ENCODE peak calls at places on chromosomes 4 and X, in ten cellular contexts. F is cardiac muscle cell; I is activated naive CD4-positive, alpha-beta T cell treated with anti-CD3 and anti-CD28 coated beads for 36 hours; Q is DMS79 treated with DMSO at 0.1 percent for 48 hours; T is anterior cingulate cortex; E is activated effector memory CD4-positive, alpha-beta T cell treated with Interleukin-2 at 50 U/mL for 16 hours; S is effector memory CD4-positive, alpha-beta T cell; J is AG10803; B is C1 segment of cervical spinal cord; V is endothelial cell. R is an unnamed sample.

GRCh38 chrX:118355225-118355920 is 9.5 kb downstream of the WDR44 start:
- DNase-seq in S (no peak), I (peak; percentile 20), J (no peak), V (no peak), F (no peak), T (no peak), B (no peak), Q (no peak), E (no peak), R (no peak)

GRCh38 chrX:95318882-95319281 is 1365.8 kb upstream of the DIAPH2 start:
- DNase-seq in J (no peak), S (no peak), I (no peak), Q (no peak), B (no peak), E (no peak), F (no peak), V (peak; percentile 4), T (no peak), R (no peak)

GRCh38 chrX:46965125-46965758 is 53.0 kb downstream of the JADE3 start:
- DNase-seq in E (no peak), B (no peak), V (no peak), T (no peak), F (peak; percentile 62), J (peak; percentile 23), S (no peak), Q (no peak), I (no peak), R (no peak)

GRCh38 chr4:62004881-62005280 is 804.8 kb downstream of the ADGRL3 start:
- DNase-seq in I (no peak), T (no peak), S (no peak), E (no peak), J (no peak), B (no peak), F (no peak), Q (no peak), V (no peak), R (no peak)

GRCh38 chrX:13197961-13198761 is 121.7 kb downstream of the ATXN3L start:
- DNase-seq in F (no peak), S (no peak), T (no peak), I (no peak), J (no peak), E (no peak), V (no peak), Q (no peak), B (no peak), R (no peak)

GRCh38 chr4:16785800-16786527 is 112.5 kb downstream of the LDB2 start:
- DNase-seq in B (no peak), J (peak; percentile 52), I (no peak), Q (no peak), T (no peak), V (no peak), F (peak; percentile 35), E (no peak), S (no peak), R (no peak)

GRCh38 chr4:23036503-23036902 is 343.8 kb downstream of the GBA3 start:
- DNase-seq in E (no peak), B (no peak), T (no peak), Q (no peak), J (peak; percentile 26), S (no peak), F (no peak), I (no peak), V (no peak), R (no peak)

GRCh38 chr4:102610007-102610406 is 108.8 kb downstream of the NFKB1 start:
- DNase-seq in I (no peak), Q (no peak), T (no peak), B (no peak), E (no peak), F (peak; percentile 25), S (no peak), V (no peak), J (no peak), R (no peak)

GRCh38 chr4:73433140-73433539 is 2.9 kb upstream of the AFP start:
- DNase-seq in V (no peak), J (no peak), T (no peak), F (no peak), S (no peak), E (no peak), Q (no peak), B (no peak), I (no peak), R (no peak)

GRCh38 chr4:173171987-173172386 is 3.4 kb downstream of the GALNT7 start:
- DNase-seq in Q (peak; percentile 7), T (no peak), V (no peak), B (no peak), E (no peak), J (no peak), I (no peak), S (no peak), F (no peak), R (no peak)

GRCh38 chr4:184892999-184893398 is 67.2 kb upstream of the ACSL1 start:
- DNase-seq in T (no peak), I (no peak), V (no peak), E (no peak), B (no peak), F (no peak), J (no peak), Q (no peak), S (no peak), R (no peak)

GRCh38 chr4:19051751-19052296 is 1030.3 kb upstream of the LCORL start:
- DNase-seq in T (no peak), E (no peak), S (no peak), B (no peak), I (no peak), F (no peak), J (no peak), V (no peak), Q (no peak), R (no peak)

GRCh38 chr4:82780398-82781231 is 18.0 kb downstream of the SCD5 start:
- DNase-seq in J (no peak), E (no peak), S (no peak), F (peak; percentile 83), Q (peak; percentile 92), V (no peak), B (peak; percentile 49), I (no peak), T (no peak), R (no peak)

GRCh38 chr4:187732524-187732923 is 263.0 kb upstream of the ZFP42 start:
- DNase-seq in B (no peak), J (no peak), F (no peak), T (no peak), E (no peak), S (no peak), I (no peak), Q (no peak), V (no peak), R (no peak)

GRCh38 chr4:41799126-41799525 is 50.6 kb upstream of the PHOX2B start:
- DNase-seq in T (no peak), V (no peak), E (no peak), I (no peak), J (no peak), Q (no peak), S (no peak), B (no peak), F (no peak), R (no peak)

GRCh38 chr4:112069110-112069509 is 76.1 kb upstream of the FAM241A start:
- DNase-seq in S (no peak), F (peak; percentile 25), B (no peak), Q (no peak), J (peak; percentile 17), T (no peak), I (no peak), V (no peak), E (no peak), R (no peak)

GRCh38 chr4:152536545-152537182 is 772 bp upstream of the FBXW7 start:
- DNase-seq in S (peak; percentile 58), F (peak; percentile 49), V (no peak), Q (no peak), B (no peak), I (peak; percentile 81), T (no peak), J (peak; percentile 25), E (no peak), R (peak; percentile 68)

GRCh38 chr4:73589261-73589847 is 30.9 kb downstream of the RASSF6 start:
- DNase-seq in S (no peak), E (no peak), B (no peak), I (no peak), J (peak; percentile 81), F (peak; percentile 86), Q (no peak), V (no peak), T (no peak), R (no peak)

GRCh38 chr4:177484613-177485021 is 42.4 kb upstream of the AGA start:
- DNase-seq in S (no peak), V (no peak), F (peak; percentile 85), I (no peak), B (no peak), J (peak; percentile 94), Q (no peak), E (no peak), T (no peak), R (no peak)

GRCh38 chr4:25021206-25021605 is 9.5 kb downstream of the LGI2 start:
- DNase-seq in S (no peak), I (no peak), F (no peak), B (no peak), V (no peak), Q (no peak), T (no peak), J (no peak), E (no peak), R (no peak)

GRCh38 chr4:89222171-89222570 is 85.4 kb downstream of the GPRIN3 start:
- DNase-seq in E (no peak), I (no peak), V (no peak), F (no peak), T (no peak), S (no peak), J (no peak), B (no peak), Q (no peak), R (peak; percentile 62)

GRCh38 chr4:140367738-140368137 is 5.7 kb upstream of the SCOC start:
- DNase-seq in I (no peak), F (peak; percentile 3), J (peak; percentile 38), B (no peak), E (no peak), Q (no peak), S (no peak), V (no peak), T (no peak), R (no peak)

GRCh38 chr4:138290803-138291202 is 48.7 kb upstream of the SLC7A11 start:
- DNase-seq in F (no peak), J (no peak), I (no peak), B (no peak), S (no peak), E (no peak), V (no peak), Q (no peak), T (no peak), R (no peak)

GRCh38 chr4:151930372-151930771 is 169.6 kb upstream of the GATB start:
- DNase-seq in S (no peak), Q (no peak), I (no peak), E (no peak), T (no peak), V (no peak), J (no peak), B (no peak), F (no peak), R (no peak)

GRCh38 chrX:97882306-97882705 is 998.6 kb downstream of the RPA4 start:
- DNase-seq in T (no peak), F (no peak), I (no peak), B (no peak), V (no peak), J (no peak), Q (no peak), E (no peak), S (no peak), R (no peak)

GRCh38 chr4:113899260-113900177 is 79.9 kb downstream of the ARSJ start:
- DNase-seq in F (no peak), T (no peak), Q (no peak), S (no peak), B (no peak), I (peak; percentile 50), E (peak; percentile 18), J (no peak), V (no peak), R (peak; percentile 8)

GRCh38 chr4:26420438-26420837 is 69.8 kb downstream of the CCKAR start:
- DNase-seq in F (no peak), I (no peak), B (no peak), Q (no peak), J (no peak), E (no peak), T (no peak), S (no peak), V (no peak), R (no peak)

GRCh38 chr4:19748911-19749473 is 502.7 kb upstream of the SLIT2 start:
- DNase-seq in E (no peak), B (no peak), J (peak; percentile 90), Q (no peak), V (no peak), I (no peak), T (no peak), S (no peak), F (peak; percentile 30), R (no peak)

R was measured in T-helper 2 cell.